ENCODE peak calls at places on chromosomes 1 and 21, in six cellular contexts. Q is A549, R is K562, P is HCT116, A is SK-N-SH, C is Panc1. N is an unnamed sample.

GRCh38 chr1:22418852-22419480 is 32.7 kb upstream of the ZBTB40 start:
- DNase-seq in P (no peak), C (no peak), R (no peak), A (no peak), Q (no peak), N (no peak)

GRCh38 chr21:46168238-46168637 is 12.9 kb upstream of the FTCD start:
- DNase-seq in R (no peak), P (no peak), C (no peak), A (no peak), Q (no peak), N (no peak)

GRCh38 chr1:227895828-227896685 is 51.7 kb downstream of the WNT9A start:
- DNase-seq in P (no peak), A (no peak), Q (no peak), C (no peak), R (no peak), N (no peak)

GRCh38 chr1:63148825-63149645 is 173.3 kb upstream of the FOXD3 start:
- DNase-seq in P (peak), Q (peak), A (peak), R (peak), C (peak), N (peak)

GRCh38 chr1:13749543-13750307 is 49.7 kb downstream of the PRDM2 start:
- DNase-seq in A (no peak), Q (peak), C (no peak), R (no peak), P (no peak), N (peak)

GRCh38 chr1:98323906-98324358 is 337.6 kb upstream of the SNX7 start:
- DNase-seq in R (no peak), C (peak), A (no peak), Q (peak), P (peak), N (peak)

GRCh38 chr1:35932941-35933340 is 2.0 kb downstream of the AGO3 start:
- DNase-seq in Q (no peak), R (no peak), P (no peak), C (no peak), A (no peak), N (no peak)

GRCh38 chr1:214451591-214451990 is 99.8 kb downstream of the PTPN14 start:
- DNase-seq in R (no peak), Q (no peak), P (no peak), C (no peak), A (no peak), N (no peak)

GRCh38 chr1:159804924-159805323 is 2.8 kb downstream of the FCRL6 start:
- DNase-seq in Q (no peak), R (no peak), P (no peak), A (no peak), C (no peak), N (no peak)

GRCh38 chr1:201059871-201060555 is 36.5 kb upstream of the KIF21B start:
- DNase-seq in Q (no peak), R (peak), P (no peak), C (no peak), A (no peak), N (no peak)

GRCh38 chr21:34122047-34122446 is 48.7 kb downstream of the MRPS6 start:
- DNase-seq in C (no peak), Q (no peak), R (no peak), P (no peak), A (no peak), N (no peak)

GRCh38 chr1:84370831-84371394 is 27.4 kb upstream of the DNASE2B start:
- DNase-seq in Q (no peak), A (no peak), R (no peak), C (no peak), P (no peak), N (no peak)

GRCh38 chr1:100989306-100990077 is 36.1 kb downstream of the DPH5 start:
- DNase-seq in Q (no peak), A (no peak), R (no peak), P (no peak), C (no peak), N (no peak)

GRCh38 chr1:119551218-119551617 is 44.2 kb downstream of the HSD3B1 start:
- DNase-seq in A (no peak), P (no peak), C (no peak), Q (no peak), R (no peak), N (no peak)

GRCh38 chr21:17796503-17796902 is 22.7 kb downstream of the C21orf91 start:
- DNase-seq in C (no peak), Q (no peak), P (no peak), A (no peak), R (no peak), N (no peak)

GRCh38 chr21:45373991-45374816 is 30.8 kb upstream of the COL18A1 start:
- DNase-seq in Q (no peak), R (no peak), A (no peak), C (no peak), P (no peak), N (no peak)

GRCh38 chr1:248821641-248822040 is 4.1 kb downstream of the SH3BP5L start:
- DNase-seq in A (no peak), R (no peak), C (no peak), Q (no peak), P (no peak), N (no peak)

GRCh38 chr21:46207920-46208571 is 20.5 kb downstream of the LSS start:
- DNase-seq in A (no peak), Q (no peak), R (no peak), P (no peak), C (no peak), N (no peak)

GRCh38 chr1:1122078-1122811 is 6.4 kb upstream of the C1orf159 start:
- DNase-seq in Q (peak), A (peak), R (peak), C (peak), P (peak), N (peak)

GRCh38 chr1:40857737-40858136 is 4.4 kb downstream of the CITED4 start:
- DNase-seq in A (no peak), Q (no peak), R (no peak), P (no peak), C (no peak), N (no peak)

GRCh38 chr1:232328496-232329102 is 301.3 kb downstream of the SIPA1L2 start:
- DNase-seq in A (no peak), C (no peak), Q (no peak), P (no peak), R (no peak), N (no peak)

GRCh38 chr21:37463083-37463780 is 96.7 kb downstream of the DYRK1A start:
- DNase-seq in C (peak), A (peak), P (peak), Q (peak), R (peak), N (peak)

GRCh38 chr1:103514920-103515503 is 10.5 kb upstream of the RNPC3 start:
- DNase-seq in C (no peak), R (peak), Q (peak), P (peak), A (peak), N (peak)
- TF ChIP-seq REST in C (no peak), R (no peak), Q (no peak), P (no peak), A (no peak), N (no peak)

DNA sequence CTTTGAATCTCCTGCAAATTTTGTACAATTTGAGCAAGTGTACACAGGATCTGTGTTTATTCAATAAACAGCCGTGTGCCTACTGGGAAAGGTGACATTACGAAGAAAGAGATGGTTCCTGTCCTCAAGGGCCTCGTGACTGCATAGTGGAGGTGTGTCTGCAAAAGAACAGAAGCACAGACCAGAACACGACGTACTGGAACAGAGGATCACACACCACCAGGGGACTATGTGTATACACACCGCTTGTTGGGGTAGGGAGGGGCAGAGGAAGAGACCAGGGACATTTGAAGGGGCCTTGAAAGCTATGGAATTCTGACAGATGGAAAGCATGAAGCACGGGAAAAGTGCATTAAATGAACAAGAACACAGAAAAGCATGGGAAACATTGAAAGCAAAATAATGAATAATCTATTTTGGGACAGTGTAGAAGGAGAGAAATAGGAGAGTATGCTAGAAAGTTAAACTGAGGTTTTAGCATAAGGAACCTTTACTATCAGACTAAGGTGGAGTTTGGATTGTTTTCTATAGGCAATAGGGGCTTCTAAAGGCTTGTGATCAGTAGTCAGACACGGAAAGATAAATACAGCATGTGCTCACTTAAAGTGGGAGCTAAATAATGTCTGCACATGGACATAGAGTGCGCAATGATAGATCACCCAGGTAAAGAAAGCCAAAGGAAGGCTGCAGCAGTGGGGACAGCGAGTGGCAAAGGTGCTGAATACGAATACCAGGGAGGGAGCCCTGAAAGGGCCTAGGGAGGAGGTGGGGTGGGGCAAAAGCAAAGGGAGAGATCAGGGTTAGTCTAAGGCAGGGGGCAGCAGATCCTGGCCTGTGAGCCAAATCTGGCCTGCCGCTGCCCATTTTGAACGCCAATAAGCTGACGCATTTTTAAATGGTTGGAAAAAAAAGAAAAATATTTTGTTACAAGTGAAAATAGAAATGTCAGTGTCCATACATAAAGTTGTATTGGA is 11.0 kb downstream of the JAK1 start:
- DNase-seq in Q (no peak), P (no peak), A (no peak), C (no peak), R (no peak), N (peak)
- TF ChIP-seq REST in Q (no peak), P (no peak), A (no peak), C (no peak), R (no peak), N (no peak)

DNA sequence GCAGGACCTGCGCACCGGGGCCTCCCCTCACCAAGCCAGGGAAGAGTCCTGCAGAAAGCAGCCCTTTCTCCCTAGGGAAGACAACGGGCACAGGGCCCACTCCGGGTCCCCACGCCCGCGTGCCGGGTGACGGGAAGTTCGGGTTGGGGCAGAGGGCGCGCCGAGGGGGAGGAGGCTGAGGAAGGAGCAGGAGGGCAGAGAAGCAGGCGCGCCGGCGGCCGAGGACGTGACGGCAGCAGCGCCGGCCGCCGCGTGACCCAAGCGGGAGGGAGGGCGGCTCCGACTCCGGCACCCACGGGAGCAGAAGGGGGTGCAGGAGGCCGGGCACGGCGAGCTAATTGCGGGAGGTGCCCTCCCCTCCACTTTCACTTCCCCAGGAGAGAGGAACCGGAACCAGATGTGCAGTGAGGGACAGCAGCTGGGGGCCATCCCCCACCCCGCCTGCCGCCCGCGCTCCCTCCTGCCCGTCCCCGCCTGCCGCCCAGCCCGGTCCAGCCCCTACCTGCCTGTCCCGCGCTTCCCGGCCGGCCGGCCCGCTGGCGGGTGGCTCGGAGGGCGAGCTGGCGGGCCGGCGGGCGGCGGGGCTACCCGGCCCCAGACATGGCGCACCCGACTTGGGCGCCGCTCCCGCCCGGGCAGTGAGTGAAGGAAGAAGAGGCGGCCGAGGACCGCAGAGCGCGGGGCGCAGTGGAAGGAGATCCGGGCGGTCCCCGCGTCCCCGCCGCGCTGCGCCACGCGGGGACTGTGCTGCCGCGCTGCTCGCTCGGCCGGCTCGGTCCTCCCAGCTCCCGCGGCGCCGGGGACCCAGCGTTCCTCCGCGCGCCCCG is 510 bp downstream of the DENND4B start:
- DNase-seq in P (no peak), R (peak), A (peak), C (no peak), Q (peak), N (peak)
- TF ChIP-seq REST in P (no peak), R (peak), A (no peak), C (no peak), Q (peak), N (no peak)

DNA sequence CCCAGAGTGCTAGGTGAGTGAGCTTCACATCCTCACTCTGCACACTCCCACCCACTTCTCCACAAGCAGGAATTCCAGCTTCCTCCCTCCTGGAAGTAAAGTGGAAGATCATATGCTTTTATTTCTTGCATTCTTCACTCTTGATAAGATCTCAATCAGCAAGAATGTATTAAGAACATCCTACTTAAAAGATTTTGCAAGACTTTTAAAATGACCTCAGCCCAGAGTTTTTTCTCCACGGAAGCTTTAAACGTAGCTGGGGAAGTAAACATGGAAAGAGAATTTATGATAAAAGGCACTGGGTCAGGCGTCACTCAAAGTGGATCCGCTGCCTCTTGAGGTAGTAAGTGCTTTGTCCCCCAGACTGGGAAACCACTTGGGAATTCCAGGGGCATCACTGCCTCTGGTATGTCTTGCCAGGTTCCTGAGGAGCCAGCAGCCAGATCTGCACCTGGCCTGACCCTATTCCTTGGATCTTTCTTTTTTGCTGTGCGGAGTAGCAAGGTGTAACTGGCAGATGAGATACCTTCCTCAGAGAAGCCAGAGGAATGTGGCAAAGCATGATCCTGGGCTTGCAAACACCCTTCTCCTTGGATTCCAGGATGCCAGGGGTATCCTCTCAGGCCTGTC is 33.9 kb downstream of the CDK18 start:
- DNase-seq in C (no peak), Q (no peak), A (no peak), P (no peak), R (no peak), N (peak)
- TF ChIP-seq REST in C (no peak), Q (no peak), A (no peak), P (no peak), R (no peak), N (no peak)

GRCh38 chr1:52571783-52572182 is 18.9 kb upstream of the TUT4 start:
- DNase-seq in P (no peak), A (no peak), C (no peak), R (peak), Q (no peak), N (peak)
- TF ChIP-seq REST in P (no peak), A (no peak), C (no peak), R (no peak), Q (no peak), N (no peak)

GRCh38 chr1:4175566-4176405 is 275.7 kb upstream of the C1orf174 start:
- DNase-seq in C (no peak), A (no peak), P (no peak), R (no peak), Q (no peak), N (no peak)
- TF ChIP-seq REST in C (no peak), A (no peak), P (no peak), R (no peak), Q (no peak), N (no peak)

DNA sequence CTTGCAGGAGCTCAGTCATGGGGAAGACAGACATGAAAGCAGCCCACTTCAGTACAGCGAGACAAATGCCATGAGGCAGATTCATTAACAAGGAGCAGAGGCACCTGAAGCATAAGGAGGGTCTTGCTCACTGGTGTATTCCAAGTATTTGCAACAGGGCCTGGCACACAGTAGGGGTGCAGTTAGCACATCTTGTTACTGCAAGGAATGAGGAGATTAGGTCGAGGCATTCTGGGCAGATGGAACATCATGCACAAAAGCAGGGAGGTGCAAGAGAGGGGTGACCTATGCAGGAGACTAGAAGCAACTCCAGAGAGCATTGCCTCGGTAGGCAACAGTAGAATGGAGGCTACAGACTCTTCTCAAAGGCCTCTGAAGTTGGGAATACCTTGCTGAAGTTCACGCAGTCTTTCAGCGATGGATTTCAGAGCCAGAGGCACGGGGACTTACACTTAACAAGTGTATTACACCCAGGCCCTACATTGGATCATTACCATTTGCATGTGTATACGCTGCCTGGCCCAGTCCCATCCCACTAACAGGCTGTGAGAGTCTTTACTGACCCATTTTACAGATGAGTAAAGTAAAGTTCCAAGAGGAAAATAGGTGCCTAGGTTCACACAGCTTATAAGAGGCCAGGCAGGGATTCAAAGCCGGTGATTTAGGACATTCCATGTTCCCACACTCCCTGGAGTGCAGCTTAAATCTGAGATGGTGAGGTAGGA is 82.1 kb downstream of the TRABD2B start:
- DNase-seq in C (no peak), A (no peak), P (no peak), R (no peak), Q (no peak), N (no peak)
- TF ChIP-seq REST in C (no peak), A (no peak), P (no peak), R (no peak), Q (no peak), N (no peak)

DNA sequence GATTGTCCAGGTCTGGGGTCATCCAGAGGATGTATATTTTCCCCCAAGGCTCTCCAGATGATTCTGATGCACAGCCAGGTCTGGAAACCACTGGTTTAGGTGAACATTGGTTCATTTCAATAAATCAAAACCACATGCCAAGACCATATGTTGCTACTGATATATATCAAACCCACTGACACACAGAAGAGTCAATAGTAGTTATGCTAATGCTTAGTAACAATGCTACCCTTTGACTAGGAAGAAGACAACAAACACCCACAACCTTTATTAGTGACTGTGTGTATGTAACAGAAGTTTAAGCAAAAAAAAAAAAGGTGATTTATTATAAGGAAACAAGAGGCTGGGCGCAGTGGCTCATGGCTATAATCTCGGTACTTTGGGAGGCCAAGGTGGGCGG is 35.6 kb upstream of the POU2F1 start:
- DNase-seq in C (no peak), R (no peak), Q (no peak), A (peak), P (no peak), N (no peak)
- TF ChIP-seq REST in C (no peak), R (no peak), Q (no peak), A (no peak), P (no peak), N (no peak)

GRCh38 chr1:19120070-19120469 is 90.0 kb downstream of the UBR4 start:
- DNase-seq in Q (no peak), R (no peak), A (no peak), P (no peak), C (no peak), N (no peak)

GRCh38 chr1:19121192-19121591 is 88.9 kb downstream of the UBR4 start:
- DNase-seq in R (no peak), Q (no peak), A (no peak), P (no peak), C (no peak), N (no peak)

GRCh38 chr1:19123837-19124236 is 86.2 kb downstream of the UBR4 start:
- DNase-seq in C (no peak), A (no peak), R (no peak), Q (no peak), P (no peak), N (no peak)

GRCh38 chr1:19122668-19123067 is 87.4 kb downstream of the UBR4 start:
- DNase-seq in A (no peak), Q (no peak), R (no peak), P (no peak), C (no peak), N (no peak)

GRCh38 chr1:19124273-19124672 is 85.8 kb downstream of the UBR4 start:
- DNase-seq in R (no peak), C (no peak), A (no peak), P (no peak), Q (no peak), N (no peak)
- TF ChIP-seq REST in R (no peak), C (no peak), A (no peak), P (no peak), Q (no peak), N (no peak)

N was measured in GM23338.